ENCODE peak calls at places on chromosome 1, in four cellular contexts. I is C1 segment of cervical spinal cord, T is iPS-NIHi11, H is PC-3. L is an unnamed sample.

GRCh38 chr1:224175615-224176014 is 7.4 kb upstream of the DEGS1 start:
- DNase-seq in I (no peak), T (peak; percentile 56), H (no peak), L (no peak)

GRCh38 chr1:171718216-171718615 is 23.6 kb downstream of the VAMP4 start:
- DNase-seq in I (no peak), T (no peak), H (no peak), L (no peak)

GRCh38 chr1:179091691-179092165 is 9.9 kb downstream of the TOR3A start:
- DNase-seq in I (no peak), T (no peak), H (no peak), L (no peak)

GRCh38 chr1:199463521-199464127 is 563.9 kb upstream of the NR5A2 start:
- DNase-seq in I (no peak), T (peak; percentile 58), H (peak; percentile 67), L (peak; percentile 81)

GRCh38 chr1:203403586-203403985 is 52.7 kb upstream of the FMOD start:
- DNase-seq in I (no peak), T (no peak), H (no peak), L (no peak)

GRCh38 chr1:3011631-3012510 is 9.4 kb upstream of the ACTRT2 start:
- DNase-seq in I (peak; percentile 55), T (no peak), H (no peak), L (no peak)

GRCh38 chr1:5979536-5980313 is 12.5 kb downstream of the NPHP4 start:
- DNase-seq in I (no peak), T (no peak), H (no peak), L (no peak)

GRCh38 chr1:224894915-224895314 is 34.6 kb upstream of the DNAH14 start:
- DNase-seq in I (no peak), T (peak; percentile 61), H (peak; percentile 65), L (peak; percentile 15)

GRCh38 chr1:6460349-6461236 is 5.4 kb downstream of the TNFRSF25 start:
- DNase-seq in I (no peak), T (peak; percentile 52), H (no peak), L (peak; percentile 70)

GRCh38 chr1:86277909-86278308 is 118.2 kb downstream of the ODF2L start:
- DNase-seq in I (no peak), T (no peak), H (no peak), L (no peak)

GRCh38 chr1:209607102-209607794 is 23.7 kb downstream of the CAMK1G start:
- DNase-seq in I (no peak), T (no peak), H (peak; percentile 80), L (no peak)

GRCh38 chr1:28031173-28031572 is 57.2 kb downstream of the EYA3 start:
- DNase-seq in I (no peak), T (no peak), H (peak; percentile 23), L (no peak)

L was measured in NAMALWA.